ENCODE peak calls at places on chromosomes 13 and 19, in four cellular contexts. U is cardiac muscle cell, V is tibial nerve, R is gastrocnemius medialis. G is an unnamed sample.
A peak's percentile ranks its signal among the peaks of the same experiment; 100 is the strongest.

GRCh38 chr19:51614789-51615188 is 15.4 kb downstream of the SIGLEC5 start:
- DNase-seq in U (no peak), R (no peak), V (no peak), G (no peak)

GRCh38 chr13:113907637-113908617 is 44.1 kb upstream of the GAS6 start:
- DNase-seq in R (no peak), V (no peak), U (peak; percentile 32), G (peak; percentile 52)

GRCh38 chr19:43534811-43535761 is 2.1 kb downstream of the ZNF575 start:
- DNase-seq in R (no peak), V (peak; percentile 60), U (peak; percentile 79), G (peak; percentile 96)

GRCh38 chr13:97339019-97339988 is 94.7 kb upstream of the RAP2A start:
- DNase-seq in U (peak; percentile 11), V (peak; percentile 36), R (peak; percentile 26), G (no peak)

GRCh38 chr19:53424968-53425597 is 6.7 kb upstream of the ZNF761 start:
- DNase-seq in U (peak; percentile 85), V (peak; percentile 71), R (peak; percentile 35), G (peak; percentile 91)

GRCh38 chr19:46487178-46487801 is 8.4 kb downstream of the PNMA8B start:
- DNase-seq in V (no peak), U (no peak), R (no peak), G (no peak)

GRCh38 chr19:14168993-14169392 is 32.6 kb upstream of the ASF1B start:
- DNase-seq in U (no peak), R (no peak), V (no peak), G (no peak)

GRCh38 chr13:40217675-40218074 is 448.8 kb downstream of the FOXO1 start:
- DNase-seq in U (no peak), R (no peak), V (no peak), G (no peak)

GRCh38 chr13:29162638-29163037 is 342.5 kb downstream of the MTUS2 start:
- DNase-seq in V (no peak), R (no peak), U (no peak), G (no peak)

GRCh38 chr13:67314405-67314804 is 84.3 kb upstream of the PCDH9 start:
- DNase-seq in U (no peak), R (no peak), V (no peak), G (no peak)

GRCh38 chr13:91534996-91535395 is 136.6 kb downstream of the GPC5 start:
- DNase-seq in V (no peak), U (no peak), R (no peak), G (no peak)

GRCh38 chr19:2767688-2768087 is 15.4 kb downstream of the SGTA start:
- DNase-seq in V (no peak), U (no peak), R (no peak), G (no peak)
- H3K36me3 ChIP-seq in V (peaks cover 10% of the 10 kb centered on the region), U (peaks cover 27% of the 10 kb centered on the region), R (peaks cover 51% of the 10 kb centered on the region), G (peaks cover 30% of the 10 kb centered on the region)

GRCh38 chr19:41876847-41877489 is at the start of gene CD79A:
- DNase-seq in U (no peak), R (no peak), V (no peak), G (no peak)

GRCh38 chr19:41877490-41877876 is 404 bp downstream of the CD79A start:
- DNase-seq in U (no peak), R (no peak), V (no peak), G (no peak)

GRCh38 chr19:41879080-41879479 is 2.0 kb downstream of the CD79A start:
- DNase-seq in R (no peak), U (no peak), V (no peak), G (no peak)

GRCh38 chr19:41879670-41880328 is 2.7 kb downstream of the CD79A start:
- DNase-seq in V (no peak), U (no peak), R (no peak), G (no peak)

DNA sequence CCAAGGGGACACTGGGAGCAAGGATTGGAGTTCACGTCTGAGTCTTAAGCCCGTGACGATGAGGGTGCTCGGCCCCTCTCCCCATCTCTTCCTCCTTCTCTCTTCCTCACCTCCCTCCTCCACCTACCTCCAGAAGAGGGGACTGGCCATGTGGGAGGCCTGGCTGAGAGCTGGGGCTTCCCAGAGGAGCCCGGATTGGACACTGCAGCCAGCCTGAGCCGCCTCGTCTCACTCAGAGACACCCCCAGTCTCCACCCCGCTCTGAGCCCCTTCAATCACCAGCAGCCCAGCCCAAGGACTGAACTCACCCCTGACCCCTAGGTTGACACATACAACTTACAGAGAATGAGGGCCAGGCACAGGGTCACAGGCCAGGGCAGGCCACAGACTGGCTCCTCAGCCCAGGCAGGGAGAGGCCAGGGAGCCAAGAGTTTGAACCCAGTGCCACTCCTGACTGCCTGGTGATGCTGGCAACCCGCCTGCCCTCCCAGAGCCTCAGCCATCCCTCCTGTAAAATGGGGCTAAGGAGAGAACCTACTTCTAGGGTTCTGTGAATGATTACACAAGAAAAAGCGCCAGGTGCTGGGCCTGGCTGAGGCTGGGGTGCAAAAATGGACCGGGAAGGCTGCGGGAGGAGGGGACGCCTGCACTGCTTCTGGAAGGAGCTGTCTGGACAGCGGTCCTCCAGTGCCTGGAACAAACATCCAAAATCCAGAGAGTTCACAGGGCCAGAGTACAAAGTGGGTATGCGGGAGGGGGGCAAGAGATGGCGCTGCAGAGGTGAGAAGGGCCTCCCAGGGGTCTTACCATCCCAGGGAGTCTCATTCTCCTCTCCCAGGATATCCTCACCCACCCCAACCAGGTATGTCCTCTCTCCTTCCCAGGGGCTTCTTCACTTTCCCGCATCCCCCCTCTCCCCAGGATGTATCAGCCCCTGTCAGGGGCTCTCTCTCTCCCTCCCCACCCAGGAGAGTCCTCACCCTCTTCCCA is 1.1 kb downstream of the CD79A start:
- DNase-seq in V (no peak), U (no peak), R (no peak), G (no peak)
- H3K4me1 ChIP-seq in V (peaks cover 9% of the 10 kb centered on the region), U (no peaks in the 10 kb centered on the region), R (peaks cover 6% of the 10 kb centered on the region), G (no peaks in the 10 kb centered on the region)

GRCh38 chr19:58362272-58362994 is at the start of gene ZNF497:
- DNase-seq in R (peak; percentile 93), V (peak; percentile 93), U (peak; percentile 97), G (peak; percentile 99)
- TF ChIP-seq CTCF in R (no peak), V (no peak), U (no peak), G (peak; percentile 35)

GRCh38 chr13:20788312-20788711 is 14.6 kb upstream of the EEF1AKMT1 start:
- DNase-seq in U (no peak), R (no peak), V (no peak), G (no peak)
- H3K36me3 ChIP-seq in U (peaks cover 82% of the 10 kb centered on the region), R (peaks cover 34% of the 10 kb centered on the region), V (peaks cover 3% of the 10 kb centered on the region), G (peaks cover 49% of the 10 kb centered on the region)

DNA sequence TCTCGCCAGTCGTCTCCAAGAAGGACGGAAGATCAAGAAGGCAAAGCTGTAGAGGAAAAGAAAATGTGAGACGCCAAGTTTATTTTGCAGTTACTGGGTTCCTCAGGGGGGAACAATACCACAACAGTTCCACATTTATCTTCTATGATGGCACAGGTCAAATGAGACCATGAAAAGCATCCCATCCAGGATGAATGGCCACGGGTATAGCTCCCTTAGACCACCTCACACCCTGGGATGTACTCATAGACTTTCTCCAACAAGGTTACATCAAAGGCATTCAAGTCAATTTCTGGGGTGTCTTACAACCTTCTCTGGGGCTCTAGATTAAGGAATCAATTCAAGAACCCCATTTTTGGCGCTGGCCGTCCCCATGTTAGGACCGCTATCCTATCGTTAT is 4.5 kb downstream of the PEG3 start:
- DNase-seq in V (no peak), R (no peak), U (no peak), G (no peak)
- H3K4me1 ChIP-seq in V (peaks cover 15% of the 10 kb centered on the region), R (no peaks in the 10 kb centered on the region), U (no peaks in the 10 kb centered on the region), G (no peaks in the 10 kb centered on the region)

GRCh38 chr13:95898256-95898655 is 154.9 kb downstream of the UGGT2 start:
- DNase-seq in R (no peak), V (no peak), U (no peak), G (no peak)

GRCh38 chr13:95893861-95894260 is 159.3 kb downstream of the UGGT2 start:
- DNase-seq in V (no peak), R (no peak), U (peak; percentile 1), G (no peak)

GRCh38 chr13:95896302-95896701 is 156.9 kb downstream of the UGGT2 start:
- DNase-seq in V (no peak), U (no peak), R (no peak), G (no peak)
- TF ChIP-seq CTCF in V (no peak), U (no peak), R (no peak), G (no peak)

DNA sequence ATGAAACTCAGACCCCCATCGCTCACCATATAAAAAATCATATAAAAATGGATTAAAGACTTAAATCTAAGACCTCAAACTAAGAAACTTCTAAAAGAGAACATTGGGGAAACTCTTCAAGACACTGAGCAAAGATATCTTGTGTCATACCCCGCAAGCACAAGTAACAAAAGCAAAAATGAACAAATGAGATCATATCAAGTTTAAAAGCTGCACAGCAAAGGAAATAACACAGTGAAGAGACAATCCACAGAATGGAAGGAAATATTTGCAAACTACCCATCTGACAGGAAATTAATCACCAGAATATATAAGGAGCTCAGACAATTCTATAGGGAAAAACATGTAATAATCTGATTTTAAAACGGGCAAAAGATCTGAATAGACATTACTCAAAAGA is 808.3 kb downstream of the LIG4 start:
- DNase-seq in U (no peak), R (no peak), V (no peak), G (no peak)
- H3K36me3 ChIP-seq in U (no peaks in the 10 kb centered on the region), R (no peaks in the 10 kb centered on the region), V (no peaks in the 10 kb centered on the region), G (no peaks in the 10 kb centered on the region)

DNA sequence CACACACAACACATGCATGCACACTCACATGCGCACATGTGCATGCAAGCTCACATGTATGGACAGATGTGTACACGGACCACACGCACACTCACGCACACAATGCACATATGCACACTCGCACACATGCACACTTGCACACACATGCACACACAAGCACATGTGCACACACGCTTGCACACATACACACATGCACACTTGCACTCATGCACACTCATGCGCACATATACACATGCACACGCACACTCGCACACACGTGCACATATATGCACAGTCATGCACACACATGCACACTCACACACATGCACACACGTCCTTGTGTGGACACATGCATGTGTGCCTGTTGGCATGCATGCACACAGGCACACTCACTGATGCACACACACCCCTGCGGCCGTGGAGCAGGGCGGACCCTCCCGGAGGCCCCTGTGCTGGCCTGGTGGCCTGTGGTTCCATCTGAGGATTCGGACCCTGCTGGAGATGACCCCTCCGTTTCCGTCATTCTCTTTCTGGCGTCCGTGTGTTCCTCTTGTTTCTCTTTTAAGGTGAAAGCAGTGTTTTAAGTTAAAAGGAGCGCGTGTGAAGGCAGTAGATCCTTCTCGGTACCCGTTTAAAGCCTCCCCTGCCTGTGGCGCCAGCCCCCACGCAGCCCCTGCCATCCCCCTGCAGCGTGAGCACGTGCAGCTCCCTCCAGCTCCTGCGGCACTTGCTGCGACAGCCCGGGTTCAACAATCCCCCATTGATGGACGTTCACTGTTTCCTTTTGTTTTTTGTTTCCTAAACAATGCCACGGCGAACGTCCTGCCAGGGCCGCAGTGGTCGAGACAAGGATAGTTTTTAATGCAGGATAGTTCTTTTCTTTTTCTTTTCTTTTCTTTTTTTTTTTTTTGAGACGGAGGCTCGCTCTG is 5.6 kb downstream of the NDUFS7 start:
- DNase-seq in V (no peak), U (no peak), R (no peak), G (no peak)
- H3K4me1 ChIP-seq in V (peaks cover 33% of the 10 kb centered on the region), U (no peaks in the 10 kb centered on the region), R (peaks cover 40% of the 10 kb centered on the region), G (no peaks in the 10 kb centered on the region)

GRCh38 chr13:19984430-19985218 is 26.1 kb downstream of the ZMYM2 start:
- DNase-seq in V (no peak), U (peak; percentile 63), R (no peak), G (no peak)
- TF ChIP-seq CTCF in V (peak; percentile 42), U (peak; percentile 68), R (peak; percentile 22), G (peak; percentile 80)

GRCh38 chr19:10805075-10805757 is 30.8 kb downstream of the TMED1 start:
- DNase-seq in V (no peak), R (no peak), U (no peak), G (no peak)
- H3K36me3 ChIP-seq in V (peaks cover 42% of the 10 kb centered on the region), R (peaks cover 78% of the 10 kb centered on the region), U (peaks cover 18% of the 10 kb centered on the region), G (peaks cover 55% of the 10 kb centered on the region)